ENCODE peak calls at places on chromosomes 3 and 15, in seven cellular contexts. W is stomach; C is renal cortical epithelial cell; N is activated CD4-positive, CD25-positive, alpha-beta regulatory T cell; A is head of caudate nucleus; U is B cell; S is mesendoderm. K is an unnamed sample.
A peak's percentile ranks its signal among the peaks of the same experiment; 100 is the strongest.

GRCh38 chr15:31307270-31308184 is 19.1 kb upstream of the KLF13 start:
- DNase-seq in W (no peak), C (no peak), N (no peak), A (no peak), U (no peak), S (no peak), K (no peak)

GRCh38 chr3:157471051-157471450 is 32.2 kb downstream of the VEPH1 start:
- DNase-seq in W (no peak), C (no peak), N (no peak), A (no peak), U (no peak), S (no peak), K (no peak)

GRCh38 chr3:197495999-197496745 is 59.6 kb downstream of the BDH1 start:
- DNase-seq in W (no peak), C (peak; percentile 86), N (no peak), A (no peak), U (no peak), S (no peak), K (no peak)

GRCh38 chr3:22297436-22297835 is 546.4 kb upstream of the ZNF385D start:
- DNase-seq in W (no peak), C (no peak), N (no peak), A (no peak), U (no peak), S (no peak), K (no peak)

GRCh38 chr15:70854669-70854976 is 666 bp upstream of the LARP6 start:
- DNase-seq in W (no peak), C (peak; percentile 47), N (no peak), A (no peak), U (no peak), S (peak; percentile 63), K (peak; percentile 36)

GRCh38 chr3:12420393-12420792 is 63.9 kb upstream of the TSEN2 start:
- DNase-seq in W (no peak), C (no peak), N (no peak), A (no peak), U (no peak), S (no peak), K (no peak)

GRCh38 chr15:32747886-32748285 is 30.1 kb downstream of the GREM1 start:
- DNase-seq in W (no peak), C (no peak), N (no peak), A (no peak), U (no peak), S (no peak), K (no peak)

GRCh38 chr3:61858054-61858453 is 296.7 kb downstream of the PTPRG start:
- DNase-seq in W (no peak), C (peak; percentile 56), N (no peak), A (no peak), U (no peak), S (no peak), K (peak; percentile 24)

GRCh38 chr3:195888311-195888761 is 20.0 kb downstream of the TNK2 start:
- DNase-seq in W (no peak), C (no peak), N (no peak), A (no peak), U (no peak), S (no peak), K (no peak)

GRCh38 chr15:99443768-99444446 is 121.9 kb upstream of the MEF2A start:
- DNase-seq in W (peak; percentile 19), C (peak; percentile 62), N (no peak), A (no peak), U (no peak), S (no peak), K (no peak)

GRCh38 chr3:100120022-100120421 is 5.7 kb upstream of the FILIP1L start:
- DNase-seq in W (no peak), C (no peak), N (no peak), A (no peak), U (no peak), S (no peak), K (no peak)

GRCh38 chr3:139491966-139492365 is 15.7 kb upstream of the RBP2 start:
- DNase-seq in W (no peak), C (no peak), N (no peak), A (no peak), U (no peak), S (peak; percentile 75), K (no peak)

GRCh38 chr15:62021991-62022600 is 38.2 kb downstream of the VPS13C start:
- DNase-seq in W (no peak), C (no peak), N (no peak), A (no peak), U (no peak), S (peak; percentile 25), K (no peak)

GRCh38 chr3:33364060-33364459 is 76.1 kb downstream of the UBP1 start:
- DNase-seq in W (no peak), C (no peak), N (no peak), A (no peak), U (no peak), S (no peak), K (no peak)

GRCh38 chr3:100516843-100517242 is 24.4 kb downstream of the TMEM45A start:
- DNase-seq in W (no peak), C (no peak), N (no peak), A (no peak), U (no peak), S (no peak), K (no peak)

GRCh38 chr3:172675371-172676193 is 35.3 kb downstream of the NCEH1 start:
- DNase-seq in W (no peak), C (peak; percentile 62), N (no peak), A (no peak), U (no peak), S (peak; percentile 65), K (peak; percentile 62)

GRCh38 chr3:45441570-45442313 is 53.4 kb downstream of the LARS2 start:
- DNase-seq in W (no peak), C (peak; percentile 6), N (no peak), A (no peak), U (no peak), S (no peak), K (peak; percentile 5)

GRCh38 chr3:51371943-51372557 is 13.0 kb upstream of the MANF start:
- DNase-seq in W (peak; percentile 66), C (peak; percentile 73), N (no peak), A (peak; percentile 49), U (peak; percentile 56), S (peak; percentile 82), K (peak; percentile 40)

GRCh38 chr3:136752327-136753111 is at the start of gene STAG1:
- DNase-seq in W (peak; percentile 99), C (peak; percentile 90), N (peak; percentile 99), A (peak; percentile 99), U (peak; percentile 98), S (peak; percentile 99), K (peak; percentile 99)

GRCh38 chr3:160735801-160736200 is 20.2 kb upstream of the PPM1L start:
- DNase-seq in W (no peak), C (no peak), N (no peak), A (no peak), U (no peak), S (no peak), K (no peak)

GRCh38 chr3:172447611-172448579 is at the start of gene GHSR:
- DNase-seq in W (no peak), C (no peak), N (no peak), A (no peak), U (no peak), S (peak; percentile 1), K (no peak)

GRCh38 chr3:152121292-152121654 is 147.5 kb upstream of the MBNL1 start:
- DNase-seq in W (no peak), C (peak; percentile 55), N (no peak), A (no peak), U (no peak), S (no peak), K (no peak)

GRCh38 chr3:41148446-41148845 is 50.9 kb upstream of the CTNNB1 start:
- DNase-seq in W (no peak), C (peak; percentile 97), N (no peak), A (no peak), U (no peak), S (no peak), K (peak; percentile 89)

GRCh38 chr3:39350714-39351113 is 21.2 kb downstream of the CCR8 start:
- DNase-seq in W (no peak), C (no peak), N (no peak), A (no peak), U (no peak), S (no peak), K (no peak)

GRCh38 chr3:131386429-131386926 is 4.9 kb downstream of the NUDT16 start:
- DNase-seq in W (peak; percentile 69), C (peak; percentile 38), N (no peak), A (peak; percentile 16), U (no peak), S (peak; percentile 25), K (no peak)